ENCODE peak calls at places on chromosome 17, in eight cellular contexts. M, B, X, R, Y, G, N and J are unnamed samples.

GRCh38 chr17:45319239-45319703 is 2.5 kb upstream of the MAP3K14 start:
- DNase-seq in M (peak; percentile 54), B (no peak), X (no peak), R (no peak), Y (no peak), G (no peak), N (no peak), J (no peak)

GRCh38 chr17:1714488-1714979 is 4.4 kb upstream of the TLCD2 start:
- DNase-seq in M (peak; percentile 98), B (peak; percentile 96), X (peak; percentile 99), R (peak; percentile 99), Y (peak; percentile 99), G (peak; percentile 86), N (peak; percentile 67), J (peak; percentile 98)

GRCh38 chr17:71438631-71439146 is 682.1 kb upstream of the SOX9 start:
- DNase-seq in M (peak; percentile 47), B (no peak), X (no peak), R (no peak), Y (no peak), G (no peak), N (no peak), J (no peak)

GRCh38 chr17:72696156-72696555 is 396.3 kb downstream of the SLC39A11 start:
- DNase-seq in M (no peak), B (no peak), X (no peak), R (no peak), Y (no peak), G (no peak), N (no peak), J (no peak)

GRCh38 chr17:1029196-1029911 is 32.4 kb downstream of the TIMM22 start:
- DNase-seq in M (no peak), B (no peak), X (no peak), R (no peak), Y (peak; percentile 87), G (no peak), N (no peak), J (peak; percentile 43)

GRCh38 chr17:71441098-71441497 is 679.7 kb upstream of the SOX9 start:
- DNase-seq in M (no peak), B (no peak), X (no peak), R (no peak), Y (no peak), G (no peak), N (no peak), J (no peak)

GRCh38 chr17:79793924-79794304 is 3.0 kb downstream of the CBX8 start:
- DNase-seq in M (no peak), B (no peak), X (no peak), R (no peak), Y (no peak), G (no peak), N (no peak), J (no peak)

GRCh38 chr17:2156666-2157065 is 101.8 kb downstream of the HIC1 start:
- DNase-seq in M (no peak), B (no peak), X (no peak), R (no peak), Y (no peak), G (no peak), N (no peak), J (no peak)

GRCh38 chr17:76630151-76630550 is 13.4 kb downstream of the ST6GALNAC1 start:
- DNase-seq in M (no peak), B (no peak), X (no peak), R (no peak), Y (no peak), G (peak; percentile 12), N (no peak), J (no peak)

GRCh38 chr17:44628234-44629188 is 27.8 kb upstream of the MEIOC start:
- DNase-seq in M (no peak), B (no peak), X (no peak), R (no peak), Y (no peak), G (no peak), N (peak; percentile 61), J (no peak)

GRCh38 chr17:73667184-73667959 is 23.1 kb upstream of the SDK2 start:
- DNase-seq in M (peak; percentile 48), B (no peak), X (peak; percentile 90), R (no peak), Y (no peak), G (no peak), N (no peak), J (no peak)

GRCh38 chr17:47205419-47205963 is 3.7 kb upstream of the MYL4 start:
- DNase-seq in M (peak; percentile 90), B (peak; percentile 72), X (no peak), R (no peak), Y (peak; percentile 70), G (no peak), N (no peak), J (peak; percentile 67)

GRCh38 chr17:17495448-17496188 is 577 bp downstream of the RASD1 start:
- DNase-seq in M (peak; percentile 30), B (no peak), X (no peak), R (peak; percentile 80), Y (peak; percentile 80), G (no peak), N (no peak), J (peak; percentile 33)

GRCh38 chr17:27240086-27240801 is 53.7 kb upstream of the WSB1 start:
- DNase-seq in M (no peak), B (no peak), X (peak; percentile 90), R (no peak), Y (no peak), G (no peak), N (no peak), J (no peak)

GRCh38 chr17:81368161-81368560 is 27.1 kb upstream of the BAHCC1 start:
- DNase-seq in M (no peak), B (no peak), X (no peak), R (no peak), Y (no peak), G (no peak), N (no peak), J (no peak)

GRCh38 chr17:60059082-60059481 is 19.6 kb downstream of the HEATR6 start:
- DNase-seq in M (no peak), B (no peak), X (no peak), R (no peak), Y (no peak), G (no peak), N (no peak), J (no peak)

GRCh38 chr17:81513669-81514484 is 1.3 kb upstream of the ACTG1 start:
- DNase-seq in M (peak; percentile 62), B (peak; percentile 80), X (no peak), R (peak; percentile 86), Y (peak; percentile 83), G (no peak), N (no peak), J (peak; percentile 66)

GRCh38 chr17:28613916-28614315 is at the start of gene RSKR:
- DNase-seq in M (no peak), B (no peak), X (no peak), R (no peak), Y (no peak), G (no peak), N (no peak), J (no peak)

GRCh38 chr17:80000136-80000535 is 35.5 kb downstream of the TBC1D16 start:
- DNase-seq in M (no peak), B (no peak), X (no peak), R (no peak), Y (no peak), G (no peak), N (no peak), J (no peak)

GRCh38 chr17:27919120-27919519 is 26.0 kb upstream of the LYRM9 start:
- DNase-seq in M (no peak), B (no peak), X (no peak), R (no peak), Y (no peak), G (no peak), N (no peak), J (no peak)

DNA sequence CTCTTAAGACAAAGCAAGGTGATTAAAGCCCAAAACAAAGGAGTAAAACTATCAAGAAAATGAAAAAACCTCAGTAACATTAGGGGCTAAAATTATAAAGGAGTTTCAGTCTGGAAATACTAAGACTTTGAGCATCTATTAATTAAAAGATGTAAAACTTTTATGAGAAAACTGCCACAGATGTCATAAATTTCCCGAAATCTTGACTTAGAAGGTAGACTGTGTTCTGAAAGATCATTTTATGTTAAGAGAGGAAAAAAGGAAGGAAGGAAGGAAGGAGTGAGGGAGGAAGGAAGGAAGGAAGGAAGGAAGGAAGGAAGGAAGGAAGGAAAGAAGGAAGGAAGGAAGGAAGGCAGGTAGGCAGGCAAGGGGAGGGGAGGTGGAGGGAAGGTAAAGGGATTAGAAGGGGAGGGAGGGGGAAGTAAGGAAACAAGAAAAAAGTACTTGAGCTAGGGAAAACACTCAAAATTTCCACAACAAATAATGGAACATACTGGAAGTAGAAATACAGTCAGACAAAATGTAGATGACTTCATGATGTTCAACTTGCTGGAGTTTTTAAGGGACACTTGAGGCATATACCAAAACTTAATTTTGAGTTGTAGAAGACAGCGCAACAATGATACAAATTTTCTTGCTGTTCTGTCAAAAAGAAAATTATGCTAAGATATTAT is 2.0 kb downstream of the KRTAP4-5 start:
- DNase-seq in M (no peak), B (no peak), X (no peak), R (no peak), Y (no peak), G (no peak), N (no peak), J (no peak)
- TF ChIP-seq EP300 in M (no peak), B (no peak), X (no peak), R (no peak), Y (no peak), G (no peak), N (no peak), J (no peak)

DNA sequence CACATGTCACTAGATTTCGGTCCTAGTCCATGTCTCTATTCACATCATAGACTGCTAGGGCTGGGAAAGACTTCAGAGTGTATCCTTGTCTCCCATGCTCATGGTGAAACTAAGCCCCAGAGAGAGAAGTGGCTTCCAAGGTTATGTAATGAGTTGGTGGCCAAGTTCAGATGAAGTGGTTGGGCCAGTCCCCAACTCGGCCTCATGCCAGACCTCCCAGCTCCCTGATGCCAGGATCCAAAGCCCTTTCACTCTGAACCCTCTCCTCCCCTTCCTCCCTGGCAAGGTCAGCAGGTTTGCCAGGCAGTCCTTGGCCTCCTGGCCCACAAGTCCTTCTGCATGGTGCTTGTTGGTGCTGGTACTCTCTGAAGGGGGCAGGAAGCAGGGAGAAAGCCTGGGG is 189.7 kb downstream of the AXIN2 start:
- DNase-seq in M (peak; percentile 79), B (peak; percentile 90), X (no peak), R (no peak), Y (no peak), G (no peak), N (no peak), J (peak; percentile 32)
- TF ChIP-seq POLR2AphosphoS5 in M (no peak), B (no peak), X (no peak), R (no peak), Y (no peak), G (no peak), N (no peak), J (no peak)

DNA sequence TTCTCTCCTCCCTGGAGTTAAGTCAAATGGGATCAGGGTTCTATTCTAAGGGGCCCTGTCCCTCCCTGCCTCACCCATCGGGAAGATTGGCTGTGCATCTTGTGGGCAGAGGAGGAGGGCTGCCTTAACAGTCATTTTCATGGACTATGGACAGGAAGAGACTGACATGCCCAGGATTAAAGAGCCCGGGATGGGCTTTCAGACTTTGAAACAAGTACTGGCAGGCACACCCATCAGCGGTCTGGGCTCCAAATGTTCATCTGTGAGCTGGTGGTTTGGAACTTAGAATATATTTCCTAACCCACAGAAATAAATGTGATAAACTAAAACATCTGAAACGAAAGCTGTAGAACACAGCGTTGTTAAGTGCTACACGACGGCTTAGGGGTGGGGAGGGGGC is 6.5 kb downstream of the SLC6A4 start:
- DNase-seq in M (no peak), B (no peak), X (no peak), R (no peak), Y (no peak), G (no peak), N (no peak), J (peak; percentile 30)
- TF ChIP-seq POLR2A in M (no peak), B (no peak), X (no peak), R (no peak), Y (no peak), G (no peak), N (no peak), J (no peak)

GRCh38 chr17:50575581-50576210 is 15.2 kb downstream of the CACNA1G start:
- DNase-seq in M (no peak), B (no peak), X (no peak), R (no peak), Y (no peak), G (no peak), N (no peak), J (no peak)
- TF ChIP-seq EP300 in M (no peak), B (no peak), X (no peak), R (no peak), Y (no peak), G (no peak), N (no peak), J (no peak)